ENCODE peak calls at places on chromosomes 13 and 19, in six cellular contexts. D is globus pallidus; E is stimulated activated CD8-positive, alpha-beta memory T cell treated with anti-CD3 and anti-CD28 coated beads, Interleukin-4, amount 100 ng/mL, for 1 hour; Z is OCI-M1; L is activated CD4-positive, alpha-beta T cell treated with anti-CD3 and anti-CD28 coated beads for 1 hour; O is left lung. A is an unnamed sample.

GRCh38 chr13:44934724-44935123 is 54.5 kb downstream of the NUFIP1 start:
- DNase-seq in E (no peak), D (no peak), L (no peak), Z (peak), O (no peak), A (peak)

GRCh38 chr13:95207769-95208366 is 93.4 kb downstream of the ABCC4 start:
- DNase-seq in L (no peak), D (no peak), O (no peak), Z (no peak), E (no peak), A (no peak)

GRCh38 chr19:45780146-45780447 is 2.2 kb downstream of the DMPK start:
- DNase-seq in E (no peak), L (no peak), O (no peak), D (no peak), Z (no peak), A (no peak)

GRCh38 chr13:26949701-26950345 is 189.2 kb upstream of the GPR12 start:
- DNase-seq in E (no peak), L (no peak), Z (no peak), D (no peak), O (no peak), A (no peak)

GRCh38 chr19:35395762-35396199 is 24.9 kb downstream of the GPR42 start:
- DNase-seq in O (no peak), D (peak), E (no peak), Z (no peak), L (no peak), A (no peak)

GRCh38 chr19:27746691-27747380 is 1466.1 kb downstream of the UQCRFS1 start:
- DNase-seq in D (peak), Z (no peak), O (peak), L (no peak), E (no peak), A (peak)

GRCh38 chr13:52405369-52405766 is 604 bp downstream of the THSD1 start:
- DNase-seq in Z (no peak), D (no peak), E (no peak), O (no peak), L (no peak), A (no peak)

GRCh38 chr19:3692141-3693029 is 7.9 kb downstream of the PIP5K1C start:
- DNase-seq in Z (peak), O (peak), L (peak), E (peak), D (no peak), A (peak)

GRCh38 chr19:45591004-45591637 is 6.5 kb upstream of the OPA3 start:
- DNase-seq in O (peak), D (no peak), E (no peak), L (no peak), Z (no peak), A (no peak)

GRCh38 chr13:75426421-75426820 is 55.5 kb downstream of the TBC1D4 start:
- DNase-seq in L (no peak), E (no peak), D (no peak), O (no peak), Z (peak), A (no peak)

GRCh38 chr19:13764821-13765394 is 586 bp downstream of the MRI1 start:
- DNase-seq in O (peak), Z (peak), E (no peak), D (no peak), L (no peak), A (peak)

GRCh38 chr13:105814219-105814901 is 721.1 kb downstream of the EFNB2 start:
- DNase-seq in Z (no peak), E (no peak), O (no peak), L (no peak), D (no peak), A (peak)

GRCh38 chr19:38004505-38005223 is 97.7 kb downstream of the SIPA1L3 start:
- DNase-seq in O (no peak), L (no peak), E (no peak), Z (peak), D (peak), A (peak)

GRCh38 chr19:39014037-39014436 is 18.3 kb downstream of the FBXO27 start:
- DNase-seq in L (no peak), D (no peak), E (no peak), Z (no peak), O (no peak), A (no peak)

GRCh38 chr13:93446256-93446655 is 219.6 kb downstream of the GPC6 start:
- DNase-seq in O (no peak), E (no peak), D (no peak), Z (no peak), L (no peak), A (no peak)

GRCh38 chr13:51525567-51526165 is 58.6 kb upstream of the WDFY2 start:
- DNase-seq in E (no peak), D (no peak), O (no peak), L (no peak), Z (no peak), A (peak)

A was measured in PC-3.